ENCODE peak calls at places on chromosomes 1 and 21, in eight cellular contexts. Q is HCT116, C is HepG2, B is GM12878, H is A549, F is K562, T is H1, U is SK-N-SH. G is an unnamed sample.

GRCh38 chr1:210532223-210532598 is 203.5 kb downstream of the HHAT start:
- DNase-seq in Q (no peak), C (no peak), B (no peak), H (no peak), F (no peak), T (no peak), U (peak), G (no peak)

GRCh38 chr1:29837306-29837646 is 601.0 kb downstream of the PTPRU start:
- DNase-seq in Q (no peak), C (no peak), B (no peak), H (no peak), F (no peak), T (no peak), U (no peak), G (no peak)

GRCh38 chr1:221289103-221289502 is 409.9 kb downstream of the HLX start:
- DNase-seq in Q (no peak), C (no peak), B (no peak), H (no peak), F (no peak), T (no peak), U (no peak), G (no peak)

GRCh38 chr1:53560572-53561487 is 101.6 kb downstream of the DMRTB1 start:
- DNase-seq in Q (no peak), C (no peak), B (no peak), H (no peak), F (no peak), T (no peak), U (peak), G (no peak)

GRCh38 chr1:67103548-67103947 is 31.2 kb downstream of the C1orf141 start:
- DNase-seq in Q (no peak), C (no peak), B (no peak), H (no peak), F (no peak), T (no peak), U (no peak), G (no peak)

GRCh38 chr1:14108356-14109275 is 408.6 kb downstream of the PRDM2 start:
- DNase-seq in Q (no peak), C (no peak), B (no peak), H (no peak), F (no peak), T (no peak), U (no peak), G (no peak)

GRCh38 chr1:116503535-116504307 is 67.1 kb downstream of the CD58 start:
- DNase-seq in Q (no peak), C (no peak), B (no peak), H (no peak), F (peak), T (no peak), U (no peak), G (no peak)

GRCh38 chr1:201360901-201361651 is 16.4 kb downstream of the TNNT2 start:
- DNase-seq in Q (no peak), C (no peak), B (no peak), H (no peak), F (peak), T (no peak), U (no peak), G (no peak)

GRCh38 chr1:220818421-220819173 is 31.9 kb downstream of the MTARC1 start:
- DNase-seq in Q (no peak), C (no peak), B (no peak), H (no peak), F (no peak), T (peak), U (no peak), G (peak)

GRCh38 chr1:65319141-65319540 is 9.8 kb downstream of the DNAJC6 start:
- DNase-seq in Q (no peak), C (no peak), B (no peak), H (no peak), F (no peak), T (no peak), U (peak), G (no peak)

DNA sequence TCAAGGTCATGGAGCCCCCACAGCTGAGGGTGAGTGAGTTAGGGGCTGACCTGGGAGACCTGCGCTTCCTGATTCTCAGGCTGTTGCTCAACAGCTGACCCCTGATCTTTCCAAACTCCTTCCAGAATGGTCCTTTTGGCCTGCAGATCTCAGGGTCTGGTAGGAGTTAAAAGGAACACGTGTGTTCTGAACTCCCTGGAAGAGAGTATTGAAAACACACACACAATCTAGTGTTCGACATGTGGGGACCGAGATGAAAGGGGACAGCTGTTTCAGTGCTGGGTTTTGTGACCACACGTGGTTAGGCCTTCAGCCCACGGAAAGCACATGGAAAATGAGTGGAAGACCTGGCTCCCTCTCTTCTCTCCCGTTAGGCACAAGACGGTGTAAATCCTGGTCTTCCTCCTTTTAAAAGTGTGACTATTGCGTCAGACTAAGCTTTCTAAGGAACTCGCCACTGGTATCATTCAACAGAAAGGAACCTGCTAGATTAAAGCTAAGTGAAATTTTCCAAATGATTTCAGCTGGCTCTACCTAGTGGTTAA is 49.6 kb downstream of the RUNX1 start:
- DNase-seq in Q (no peak), C (no peak), B (no peak), H (no peak), F (no peak), T (no peak), U (no peak), G (no peak)
- H3K27ac ChIP-seq in Q (no peak), C (no peak), B (no peak), H (no peak), F (peak), T (no peak), U (no peak), G (no peak)

GRCh38 chr1:114328505-114328904 is 174.8 kb upstream of the SYT6 start:
- DNase-seq in Q (no peak), C (no peak), B (no peak), H (no peak), F (no peak), T (no peak), U (no peak), G (no peak)
- TF ChIP-seq MAX in Q (no peak), C (no peak), B (no peak), H (no peak), F (no peak), T (no peak), U (no peak), G (no peak)

GRCh38 chr1:58941471-58942289 is 157.8 kb upstream of the JUN start:
- DNase-seq in Q (no peak), C (peak), B (no peak), H (no peak), F (no peak), T (no peak), U (no peak), G (no peak)
- H3K27ac ChIP-seq in Q (no peak), C (no peak), B (no peak), H (no peak), F (no peak), T (no peak), U (no peak), G (no peak)

DNA sequence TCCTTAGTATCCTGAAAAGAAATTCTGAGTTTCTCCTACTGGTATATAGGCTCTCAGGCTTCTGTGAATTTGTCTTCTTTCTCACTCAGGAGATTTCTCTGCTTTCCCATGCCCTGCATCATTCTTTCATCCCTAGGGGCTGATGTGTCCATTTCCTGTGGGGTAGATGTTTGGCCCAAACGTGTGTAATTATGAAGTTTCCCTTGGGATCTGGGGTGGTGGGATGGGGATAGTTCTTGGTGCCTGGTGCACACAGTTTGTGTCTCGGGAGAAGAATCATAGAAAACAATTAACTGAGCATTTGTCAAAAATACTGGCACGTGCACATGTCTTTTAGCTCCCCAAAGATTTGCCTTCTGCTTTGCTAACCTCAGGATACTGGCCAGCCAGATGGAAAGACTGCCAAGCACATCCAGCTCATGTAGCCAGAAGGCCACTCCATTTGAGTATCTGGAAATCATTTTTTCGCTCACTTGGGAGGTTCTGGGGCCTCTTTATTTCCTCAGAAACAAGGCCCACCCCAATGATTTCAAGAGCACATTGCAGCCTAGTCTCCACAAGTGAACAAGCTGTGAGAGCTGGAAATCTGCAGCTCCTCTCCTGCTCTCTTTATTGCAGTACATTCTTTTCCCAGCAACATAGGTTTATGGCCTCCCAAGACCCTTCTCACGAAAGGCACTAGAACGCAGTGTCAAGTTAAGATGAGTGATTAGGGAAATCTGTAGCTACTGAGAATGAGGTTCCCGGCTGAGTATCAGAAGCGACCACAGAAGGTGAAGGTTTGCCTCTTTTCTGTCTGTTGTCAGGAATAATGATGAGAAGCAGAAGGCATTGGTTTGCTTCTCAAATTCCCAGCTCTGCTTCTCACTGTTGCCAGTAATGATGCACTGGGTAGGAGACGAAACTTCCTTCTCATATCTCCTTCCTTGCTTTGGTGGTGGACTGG is 128.1 kb downstream of the NTMT2 start:
- DNase-seq in Q (no peak), C (no peak), B (peak), H (no peak), F (no peak), T (no peak), U (no peak), G (no peak)
- TF ChIP-seq MAX in Q (no peak), C (no peak), B (no peak), H (no peak), F (no peak), T (no peak), U (no peak), G (no peak)

GRCh38 chr1:204319027-204319426 is 40.7 kb downstream of the PLEKHA6 start:
- DNase-seq in Q (no peak), C (no peak), B (no peak), H (no peak), F (no peak), T (no peak), U (no peak), G (no peak)
- H3K27ac ChIP-seq in Q (no peak), C (no peak), B (no peak), H (peak), F (no peak), T (no peak), U (no peak), G (no peak)

DNA sequence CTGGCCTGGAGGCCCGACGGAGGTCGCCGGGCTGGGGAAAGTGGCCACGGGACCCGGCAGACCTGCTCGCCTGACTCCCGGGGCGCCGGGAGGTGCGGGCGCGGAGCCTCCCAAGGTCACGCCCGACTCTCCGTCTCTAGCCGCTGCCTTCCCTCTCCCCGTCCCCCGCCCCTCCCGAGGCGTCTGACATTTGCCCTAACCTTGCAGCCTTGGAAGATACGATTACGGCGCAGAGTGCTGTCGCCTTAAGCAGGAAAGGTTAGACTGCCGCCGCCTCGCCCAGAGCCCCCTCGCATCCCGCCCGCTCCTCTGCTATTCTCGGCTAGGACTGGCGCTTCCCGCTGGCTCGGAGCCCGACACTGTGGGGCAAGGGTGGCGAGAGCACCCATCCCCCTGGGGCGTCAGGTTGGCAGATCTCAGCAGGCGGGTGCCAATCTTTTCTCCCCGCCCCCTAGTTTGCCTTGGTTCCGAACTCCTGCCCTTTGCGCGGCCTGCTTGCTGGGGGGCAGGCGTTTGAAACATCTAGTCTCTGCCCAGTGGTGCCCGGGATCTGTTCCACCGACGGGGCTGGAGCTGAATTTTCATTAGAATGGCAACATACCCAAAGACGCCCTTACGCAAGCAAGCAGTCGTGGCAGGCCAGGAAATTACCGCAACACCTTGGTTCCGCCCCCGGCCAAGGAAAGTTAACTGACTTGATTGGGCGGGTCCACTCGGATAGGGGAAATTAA is 841 bp downstream of the PGM1 start:
- DNase-seq in Q (peak), C (peak), B (peak), H (peak), F (no peak), T (peak), U (peak), G (peak)
- TF ChIP-seq MAX in Q (no peak), C (no peak), B (no peak), H (no peak), F (no peak), T (no peak), U (no peak), G (no peak)

G was measured in endothelial cell of umbilical vein.